ENCODE peak calls at places on chromosomes 11 and 22, in seven cellular contexts. P is HCT116, A is HEK293T, V is GM12878, J is H1, X is HepG2, H is K562. M is an unnamed sample.

GRCh38 chr22:16956290-16956689 is 51.7 kb downstream of the GAB4 start:
- DNase-seq in V (no peak), X (no peak), J (peak), H (no peak), A (peak), P (no peak), M (no peak)

GRCh38 chr11:95660038-95660437 is 129.5 kb downstream of the FAM76B start:
- DNase-seq in X (no peak), H (no peak), J (no peak), A (no peak), V (no peak), P (no peak), M (no peak)

GRCh38 chr22:42072606-42073330 is 1.3 kb upstream of the PHETA2 start:
- DNase-seq in X (no peak), J (no peak), V (no peak), A (no peak), P (no peak), H (no peak), M (no peak)

GRCh38 chr22:22362939-22363338 is 118.4 kb downstream of the VPREB1 start:
- DNase-seq in J (no peak), V (no peak), H (no peak), X (no peak), A (no peak), P (no peak), M (no peak)

GRCh38 chr11:128279861-128280260 is 307.5 kb downstream of the ETS1 start:
- DNase-seq in J (no peak), A (no peak), X (no peak), H (no peak), V (no peak), P (no peak), M (no peak)

GRCh38 chr11:130677486-130678153 is 229.2 kb downstream of the ADAMTS15 start:
- DNase-seq in P (no peak), A (no peak), X (peak), J (peak), V (no peak), H (no peak), M (peak)

GRCh38 chr11:107743161-107743560 is 31.3 kb upstream of the SLN start:
- DNase-seq in J (no peak), H (no peak), X (no peak), A (no peak), V (no peak), P (no peak), M (no peak)

GRCh38 chr11:67645521-67646457 is 4.7 kb downstream of the ACY3 start:
- DNase-seq in A (no peak), X (no peak), V (no peak), J (peak), P (no peak), H (no peak), M (peak)

GRCh38 chr11:57413681-57414080 is 13.2 kb downstream of the SLC43A3 start:
- DNase-seq in J (no peak), X (no peak), P (no peak), H (no peak), V (no peak), A (no peak), M (no peak)

GRCh38 chr11:64400096-64400495 is 41.1 kb downstream of the RPS6KA4 start:
- DNase-seq in H (peak), A (no peak), P (no peak), V (no peak), X (no peak), J (no peak), M (no peak)

GRCh38 chr22:17138451-17139042 is 17.4 kb upstream of the TMEM121B start:
- DNase-seq in A (no peak), X (no peak), H (no peak), V (no peak), P (no peak), J (no peak), M (no peak)

GRCh38 chr22:28813772-28814518 is 13.6 kb upstream of the XBP1 start:
- DNase-seq in V (no peak), A (no peak), J (no peak), P (no peak), X (peak), H (no peak), M (no peak)

GRCh38 chr11:47204633-47204989 is 10.2 kb upstream of the DDB2 start:
- DNase-seq in H (no peak), P (no peak), X (no peak), V (no peak), A (peak), J (no peak), M (no peak)

GRCh38 chr11:62601114-62601363 is 626 bp downstream of the MTA2 start:
- DNase-seq in A (no peak), P (no peak), V (no peak), X (no peak), H (peak), J (no peak), M (no peak)

GRCh38 chr11:21415566-21415965 is 746.2 kb downstream of the NELL1 start:
- DNase-seq in A (no peak), H (no peak), V (no peak), P (no peak), X (no peak), J (no peak), M (no peak)

GRCh38 chr11:32905028-32905667 is 12.5 kb downstream of the QSER1 start:
- DNase-seq in P (no peak), H (no peak), J (no peak), A (no peak), V (no peak), X (no peak), M (no peak)

GRCh38 chr11:28910926-28911325 is 802.7 kb downstream of the METTL15 start:
- DNase-seq in A (no peak), X (no peak), H (no peak), V (no peak), P (no peak), J (no peak), M (no peak)

GRCh38 chr22:33274214-33274828 is 216.1 kb upstream of the SYN3 start:
- DNase-seq in X (peak), H (peak), J (peak), P (no peak), V (no peak), A (peak), M (peak)

GRCh38 chr11:93717501-93717900 is 23.8 kb downstream of the TAF1D start:
- DNase-seq in X (no peak), V (no peak), H (no peak), J (no peak), A (no peak), P (no peak), M (no peak)

GRCh38 chr11:68329993-68330699 is 17.8 kb downstream of the LRP5 start:
- DNase-seq in P (no peak), X (no peak), H (no peak), V (no peak), J (no peak), A (no peak), M (no peak)

GRCh38 chr11:57378166-57378565 is 2.8 kb downstream of the PRG3 start:
- DNase-seq in P (no peak), H (no peak), J (no peak), X (peak), V (no peak), A (no peak), M (no peak)

GRCh38 chr11:134376150-134376921 is 35.7 kb downstream of the B3GAT1 start:
- DNase-seq in H (no peak), X (no peak), P (no peak), A (no peak), J (no peak), V (no peak), M (no peak)

GRCh38 chr11:118690553-118691304 is 11.3 kb upstream of the TREH start:
- DNase-seq in V (no peak), J (no peak), P (no peak), X (no peak), H (no peak), A (no peak), M (no peak)

GRCh38 chr11:102367364-102367763 is 20.4 kb downstream of the BIRC2 start:
- DNase-seq in X (no peak), J (no peak), P (no peak), H (no peak), V (no peak), A (no peak), M (no peak)

GRCh38 chr11:61696602-61697001 is 16.4 kb downstream of the DAGLA start:
- DNase-seq in P (no peak), J (no peak), A (no peak), H (no peak), X (no peak), V (no peak), M (no peak)

GRCh38 chr11:45853616-45854219 is 6.4 kb downstream of the CRY2 start:
- DNase-seq in X (no peak), A (no peak), V (no peak), J (no peak), P (no peak), H (no peak), M (no peak)

GRCh38 chr11:69515271-69516245 is 34.1 kb downstream of the LINC01488 start:
- DNase-seq in X (no peak), V (no peak), J (no peak), P (no peak), H (no peak), A (no peak), M (no peak)

GRCh38 chr11:94312339-94312738 is 8.0 kb downstream of the IZUMO1R start:
- DNase-seq in V (no peak), H (no peak), X (no peak), P (no peak), A (no peak), J (no peak), M (no peak)

GRCh38 chr11:19713221-19714092 is 820 bp downstream of the NAV2 start:
- DNase-seq in P (no peak), H (no peak), X (no peak), J (peak), A (peak), V (no peak), M (peak)

GRCh38 chr22:30650508-30651116 is 15.0 kb downstream of the SLC35E4 start:
- DNase-seq in P (no peak), H (no peak), A (no peak), J (no peak), X (no peak), V (no peak), M (no peak)

GRCh38 chr22:21673534-21674321 is 7.9 kb downstream of the PPIL2 start:
- DNase-seq in P (no peak), X (no peak), H (no peak), J (no peak), A (no peak), V (no peak), M (no peak)

GRCh38 chr11:8335186-8335585 is 71.5 kb upstream of the LMO1 start:
- DNase-seq in V (no peak), H (peak), P (no peak), A (no peak), X (no peak), J (no peak), M (no peak)

GRCh38 chr22:44935724-44936123 is 74.1 kb downstream of the PHF21B start:
- DNase-seq in X (no peak), P (no peak), H (no peak), J (no peak), V (no peak), A (no peak), M (no peak)

GRCh38 chr11:69327741-69328191 is 33.8 kb downstream of the MYEOV start:
- DNase-seq in V (no peak), J (no peak), P (no peak), X (no peak), H (no peak), A (no peak), M (no peak)

GRCh38 chr11:15107730-15108515 is 6.8 kb upstream of the INSC start:
- DNase-seq in H (no peak), J (no peak), X (no peak), V (no peak), P (no peak), A (no peak), M (no peak)

GRCh38 chr22:37018815-37019308 is 385 bp downstream of the TST start:
- DNase-seq in X (peak), A (peak), V (no peak), J (peak), P (no peak), H (peak), M (peak)

GRCh38 chr11:110777765-110778164 is 65.5 kb upstream of the ARHGAP20 start:
- DNase-seq in V (peak), P (no peak), X (no peak), J (no peak), H (no peak), A (no peak), M (no peak)

GRCh38 chr22:30238661-30239420 is 7.7 kb downstream of the LIF start:
- DNase-seq in J (no peak), A (no peak), X (no peak), V (no peak), P (no peak), H (peak), M (peak)

GRCh38 chr22:49206281-49206680 is 621.4 kb downstream of the BRD1 start:
- DNase-seq in H (no peak), J (peak), P (no peak), A (no peak), X (no peak), V (no peak), M (no peak)

GRCh38 chr11:43282607-43283440 is 29.0 kb upstream of the API5 start:
- DNase-seq in J (peak), P (peak), X (peak), V (no peak), A (peak), H (peak), M (peak)

GRCh38 chr11:105860105-105860504 is 161.9 kb downstream of the MSANTD4 start:
- DNase-seq in X (no peak), H (no peak), J (no peak), A (no peak), P (no peak), V (no peak), M (no peak)
- TF ChIP-seq SP1 in X (no peak), H (no peak), J (no peak), A (no peak), P (no peak), V (no peak), M (no peak)

DNA sequence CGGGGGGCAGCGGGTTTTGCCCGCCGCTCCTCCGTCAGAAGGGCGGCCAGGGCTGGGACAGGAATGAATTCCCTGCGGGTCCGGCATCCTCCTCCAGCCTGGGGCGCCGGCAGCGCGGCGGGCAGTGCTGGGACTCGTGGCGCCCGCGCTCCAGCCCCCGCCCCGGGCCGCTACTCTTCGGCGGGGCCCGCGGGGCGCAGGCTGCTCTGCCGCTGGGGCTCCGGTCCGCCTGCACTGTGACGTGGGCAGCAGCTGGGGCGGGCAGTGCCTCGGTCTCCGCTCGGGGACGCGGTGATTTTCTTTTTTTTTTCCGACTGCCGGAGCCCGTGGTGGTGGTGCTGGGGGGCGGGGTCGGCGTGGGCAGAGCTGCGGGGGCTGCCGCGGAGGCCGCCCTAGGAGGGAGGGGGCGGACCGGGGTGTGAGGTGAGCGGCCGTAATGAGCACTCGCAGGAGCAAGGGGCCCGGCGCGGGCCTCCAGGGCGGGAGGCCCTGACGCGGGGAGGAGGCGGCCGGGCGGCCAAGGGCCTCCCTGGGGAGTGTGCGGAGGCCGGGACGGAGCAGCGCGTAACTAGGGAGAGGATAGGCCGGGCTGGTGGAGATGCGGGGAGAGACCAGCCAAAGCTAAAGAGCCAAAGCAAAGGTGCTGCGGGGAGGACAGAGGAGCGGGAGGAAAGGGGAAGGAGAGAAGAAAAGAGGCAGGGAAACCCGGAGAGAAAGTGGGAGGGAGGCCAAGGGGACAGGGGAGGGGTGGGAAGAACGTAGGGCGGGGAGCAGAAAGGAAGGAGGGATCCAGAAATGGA is 73.3 kb upstream of the ZBED5 start:
- DNase-seq in H (peak), J (peak), X (no peak), V (no peak), A (peak), P (no peak), M (peak)
- TF ChIP-seq SP1 in H (no peak), J (no peak), X (no peak), V (no peak), A (no peak), P (no peak), M (no peak)

DNA sequence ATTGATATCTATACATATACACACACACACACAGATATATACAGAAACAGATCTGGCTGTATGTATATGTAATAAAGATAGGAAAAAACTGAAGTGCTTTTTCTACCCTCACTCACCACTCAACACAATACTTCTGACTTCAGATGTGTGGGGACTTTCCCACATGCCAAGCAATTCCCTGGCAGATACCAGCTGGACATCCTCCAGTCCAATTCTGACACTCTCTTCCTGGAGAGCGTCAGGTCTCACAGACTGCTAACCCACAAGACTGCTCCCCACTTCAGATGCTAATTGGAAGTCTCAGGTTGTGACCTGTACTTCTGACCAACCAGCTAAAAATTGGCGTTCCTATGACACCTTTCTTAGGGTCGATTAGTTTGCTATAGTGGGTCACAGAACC is 140.6 kb downstream of the ATG16L2 start:
- DNase-seq in H (no peak), X (no peak), V (peak), J (no peak), A (no peak), P (no peak), M (no peak)
- TF ChIP-seq SP1 in H (no peak), X (no peak), V (no peak), J (no peak), A (no peak), P (no peak), M (no peak)

DNA sequence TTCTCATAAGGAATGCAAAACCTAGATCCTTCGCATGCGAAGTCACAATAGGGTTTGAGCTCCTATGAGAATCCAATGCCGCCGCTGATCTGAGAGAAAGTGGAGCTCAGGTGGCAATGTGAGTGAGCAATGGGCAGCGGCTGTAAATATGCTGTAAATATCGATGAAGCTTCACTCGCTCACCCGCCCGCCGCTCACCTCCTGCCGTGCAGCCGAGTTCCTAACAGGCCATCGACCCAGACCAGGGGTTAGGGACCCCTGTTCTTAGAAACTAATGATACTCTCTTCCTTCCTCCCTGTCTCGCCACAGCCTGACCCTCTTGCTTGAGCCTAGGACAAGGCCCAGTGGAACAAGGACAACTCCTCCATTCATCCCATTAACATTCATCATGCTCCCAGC is 9.5 kb upstream of the PLA2G6 start:
- DNase-seq in H (no peak), X (no peak), P (no peak), A (no peak), J (no peak), V (no peak), M (no peak)
- TF ChIP-seq SP1 in H (no peak), X (no peak), P (no peak), A (no peak), J (no peak), V (no peak), M (no peak)

GRCh38 chr22:27381552-27381951 is 420.0 kb downstream of the MN1 start:
- DNase-seq in X (no peak), A (no peak), J (no peak), P (no peak), H (no peak), V (no peak), M (no peak)
- TF ChIP-seq SP1 in X (no peak), A (no peak), J (no peak), P (no peak), H (no peak), V (no peak), M (no peak)

DNA sequence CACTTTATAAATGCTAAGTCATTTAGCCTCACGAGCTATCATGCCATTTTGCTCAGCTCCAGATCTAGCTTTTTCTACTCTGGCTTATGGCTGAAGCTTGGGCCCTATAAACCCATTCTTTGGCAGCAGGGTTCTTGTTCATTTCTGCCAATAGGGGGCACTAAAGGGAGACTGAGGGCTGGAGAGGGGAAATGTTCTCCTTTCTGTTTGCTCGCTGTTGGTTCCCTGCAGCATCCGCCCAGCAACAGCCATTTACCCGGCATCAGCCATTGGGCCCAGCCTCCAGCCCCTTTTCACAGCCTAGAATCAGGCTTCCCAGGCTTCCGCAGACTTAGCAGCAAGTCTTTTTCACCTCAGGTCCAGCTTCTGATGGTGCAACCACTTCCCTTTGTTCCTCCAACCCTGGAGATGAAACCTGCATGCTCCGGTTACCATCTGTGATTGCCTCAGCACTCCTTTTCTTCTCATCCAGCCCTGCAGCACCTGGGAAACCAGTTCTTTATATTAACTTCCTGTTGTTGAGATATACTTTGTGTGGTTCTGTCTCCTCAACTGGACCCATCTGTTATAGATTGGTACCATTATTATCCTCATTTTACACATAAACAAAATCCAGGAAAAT is 4.2 kb upstream of the ME3 start:
- DNase-seq in V (no peak), A (peak), J (peak), P (peak), X (peak), H (peak), M (peak)
- TF ChIP-seq SP1 in V (no peak), A (no peak), J (peak), P (no peak), X (no peak), H (no peak), M (no peak)

GRCh38 chr22:43829904-43830851 is 18.1 kb upstream of the EFCAB6 start:
- DNase-seq in H (no peak), J (no peak), A (no peak), X (no peak), P (no peak), V (no peak), M (no peak)

GRCh38 chr22:43831561-43832392 is 19.7 kb upstream of the EFCAB6 start:
- DNase-seq in A (no peak), J (no peak), P (no peak), X (no peak), V (no peak), H (no peak), M (no peak)

GRCh38 chr22:43832393-43833265 is 20.5 kb upstream of the EFCAB6 start:
- DNase-seq in V (no peak), A (no peak), H (no peak), P (no peak), J (no peak), X (no peak), M (no peak)

GRCh38 chr22:43829448-43829821 is 17.3 kb upstream of the EFCAB6 start:
- DNase-seq in X (no peak), P (no peak), V (no peak), J (no peak), A (no peak), H (no peak), M (no peak)

GRCh38 chr22:43830931-43831560 is 18.9 kb upstream of the EFCAB6 start:
- DNase-seq in P (no peak), A (no peak), H (no peak), V (no peak), X (no peak), J (no peak), M (no peak)
- TF ChIP-seq SP1 in P (no peak), A (no peak), H (no peak), V (no peak), X (no peak), J (no peak), M (no peak)

GRCh38 chr11:1785749-1786261 is 22.1 kb upstream of the CTSD start:
- DNase-seq in A (no peak), P (no peak), H (no peak), V (no peak), X (no peak), J (no peak), M (no peak)
- TF ChIP-seq SP1 in A (no peak), P (no peak), H (no peak), V (no peak), X (no peak), J (no peak), M (no peak)

GRCh38 chr11:17741487-17741886 is 6.9 kb downstream of the KCNC1 start:
- DNase-seq in J (no peak), A (no peak), X (no peak), V (no peak), P (no peak), H (no peak), M (no peak)
- TF ChIP-seq SP1 in J (no peak), A (no peak), X (no peak), V (no peak), P (no peak), H (no peak), M (no peak)

M was measured in WTC11.